ENCODE peak calls at places on chromosomes 12 and 14, in nine cellular contexts. W, T, Z, L, F, V, X, N and S are unnamed samples.

GRCh38 chr12:111035578-111036301 is 115.4 kb upstream of the MYL2 start:
- DNase-seq in V (peak), T (peak), L (no peak), W (peak), N (no peak), F (no peak), X (no peak), Z (no peak), S (peak)

GRCh38 chr14:106268013-106268727 is 741.8 kb downstream of the TMEM121 start:
- DNase-seq in T (no peak), W (no peak), X (no peak), N (no peak), Z (no peak), F (no peak), V (no peak), L (no peak), S (no peak)

GRCh38 chr14:51726166-51726899 is 74.6 kb downstream of the FRMD6 start:
- DNase-seq in N (no peak), X (peak), L (peak), Z (no peak), W (no peak), T (no peak), F (no peak), V (no peak), S (no peak)

GRCh38 chr14:22838631-22839041 is 2.3 kb downstream of the MMP14 start:
- DNase-seq in Z (no peak), T (no peak), W (no peak), V (no peak), L (peak), X (peak), F (no peak), N (no peak), S (no peak)

GRCh38 chr14:64891839-64892375 is 12.2 kb upstream of the SPTB start:
- DNase-seq in L (peak), F (no peak), X (peak), V (peak), W (no peak), N (no peak), T (peak), Z (no peak), S (no peak)

GRCh38 chr12:119746169-119746568 is 78.2 kb downstream of the PRKAB1 start:
- DNase-seq in Z (no peak), X (no peak), V (no peak), W (no peak), N (no peak), T (no peak), L (no peak), F (no peak), S (no peak)

GRCh38 chr12:115868624-115869023 is 408.9 kb downstream of the MED13L start:
- DNase-seq in V (no peak), L (no peak), N (no peak), F (no peak), Z (no peak), W (no peak), X (no peak), T (no peak), S (no peak)

GRCh38 chr12:22588817-22589216 is 36.2 kb upstream of the ETNK1 start:
- DNase-seq in X (no peak), N (no peak), Z (no peak), L (no peak), V (no peak), T (no peak), W (no peak), F (no peak), S (no peak)

GRCh38 chr12:47312794-47313426 is 233.2 kb upstream of the AMIGO2 start:
- DNase-seq in T (no peak), N (no peak), X (no peak), V (no peak), L (no peak), Z (no peak), F (no peak), W (no peak), S (no peak)

GRCh38 chr12:119679490-119679889 is 11.6 kb downstream of the PRKAB1 start:
- DNase-seq in V (no peak), X (no peak), L (no peak), F (no peak), T (no peak), Z (no peak), N (no peak), W (no peak), S (no peak)

GRCh38 chr12:115470526-115470925 is 786.6 kb upstream of the TBX3 start:
- DNase-seq in T (no peak), L (no peak), X (no peak), N (no peak), Z (no peak), V (no peak), W (no peak), F (no peak), S (no peak)

GRCh38 chr12:25495336-25496097 is 57.6 kb downstream of the LMNTD1 start:
- DNase-seq in N (no peak), W (no peak), T (no peak), Z (no peak), X (peak), F (no peak), V (no peak), L (peak), S (no peak)

GRCh38 chr12:112929715-112930114 is 8.6 kb upstream of the OAS3 start:
- DNase-seq in V (no peak), Z (no peak), F (no peak), W (no peak), X (no peak), L (no peak), N (no peak), T (no peak), S (no peak)

GRCh38 chr14:36942522-36943245 is 229.7 kb downstream of the SLC25A21 start:
- DNase-seq in Z (no peak), V (no peak), T (no peak), F (no peak), W (no peak), N (no peak), L (peak), X (peak), S (no peak)

GRCh38 chr12:96211989-96212388 is 17.8 kb downstream of the ELK3 start:
- DNase-seq in Z (no peak), N (no peak), F (no peak), L (no peak), W (no peak), V (no peak), T (no peak), X (no peak), S (no peak)

GRCh38 chr14:62654641-62655040 is 390.6 kb downstream of the KCNH5 start:
- DNase-seq in W (no peak), F (no peak), X (peak), T (no peak), N (no peak), V (no peak), Z (no peak), L (peak), S (no peak)

GRCh38 chr12:71865166-71865713 is 25.7 kb downstream of the TBC1D15 start:
- DNase-seq in W (no peak), L (peak), V (no peak), F (peak), Z (no peak), X (peak), N (no peak), T (no peak), S (no peak)

GRCh38 chr12:21962236-21962635 is 21.0 kb upstream of the ABCC9 start:
- DNase-seq in X (no peak), Z (no peak), W (no peak), N (no peak), F (no peak), V (no peak), L (peak), T (no peak), S (no peak)

GRCh38 chr14:50025776-50026175 is 90.6 kb downstream of the VCPKMT start:
- DNase-seq in F (no peak), N (no peak), X (peak), V (no peak), L (no peak), T (no peak), W (no peak), Z (no peak), S (no peak)

GRCh38 chr12:64123448-64123847 is 98.6 kb downstream of the KICS2 start:
- DNase-seq in L (no peak), W (no peak), F (no peak), Z (no peak), V (no peak), X (no peak), N (no peak), T (no peak), S (no peak)

GRCh38 chr12:102095677-102096263 is 24.1 kb downstream of the NUP37 start:
- DNase-seq in Z (no peak), X (peak), T (peak), V (peak), N (no peak), W (no peak), F (no peak), L (peak), S (no peak)

GRCh38 chr12:104414581-104415305 is 42.0 kb upstream of the CHST11 start:
- DNase-seq in N (no peak), F (no peak), X (peak), L (peak), T (peak), V (no peak), W (peak), Z (no peak), S (no peak)

GRCh38 chr12:57632898-57633825 is at the start of gene B4GALNT1:
- DNase-seq in L (no peak), W (peak), X (peak), F (peak), V (peak), N (peak), T (peak), Z (no peak), S (peak)

GRCh38 chr12:55974308-55974724 is 438 bp downstream of the RAB5B start:
- DNase-seq in Z (no peak), L (peak), N (peak), F (no peak), V (peak), T (peak), W (peak), X (peak), S (no peak)

GRCh38 chr12:55972045-55972843 is 1.6 kb upstream of the RAB5B start:
- DNase-seq in W (no peak), Z (no peak), X (peak), V (no peak), N (no peak), F (no peak), L (peak), T (peak), S (no peak)

GRCh38 chr12:55970775-55971174 is 3.1 kb upstream of the RAB5B start:
- DNase-seq in Z (no peak), T (no peak), L (no peak), X (no peak), W (no peak), N (no peak), V (no peak), F (no peak), S (no peak)

GRCh38 chr12:55972906-55973597 is 826 bp upstream of the RAB5B start:
- DNase-seq in X (no peak), V (no peak), T (no peak), F (no peak), W (no peak), N (no peak), Z (no peak), L (peak), S (no peak)

GRCh38 chr12:55973598-55974307 is at the start of gene RAB5B:
- DNase-seq in W (peak), Z (peak), N (peak), L (peak), T (peak), V (peak), F (peak), X (peak), S (peak)
- TF ChIP-seq CTCF in W (no peak), Z (peak), N (peak), L (no peak), T (no peak), V (no peak), F (peak), X (no peak), S (no peak)

DNA sequence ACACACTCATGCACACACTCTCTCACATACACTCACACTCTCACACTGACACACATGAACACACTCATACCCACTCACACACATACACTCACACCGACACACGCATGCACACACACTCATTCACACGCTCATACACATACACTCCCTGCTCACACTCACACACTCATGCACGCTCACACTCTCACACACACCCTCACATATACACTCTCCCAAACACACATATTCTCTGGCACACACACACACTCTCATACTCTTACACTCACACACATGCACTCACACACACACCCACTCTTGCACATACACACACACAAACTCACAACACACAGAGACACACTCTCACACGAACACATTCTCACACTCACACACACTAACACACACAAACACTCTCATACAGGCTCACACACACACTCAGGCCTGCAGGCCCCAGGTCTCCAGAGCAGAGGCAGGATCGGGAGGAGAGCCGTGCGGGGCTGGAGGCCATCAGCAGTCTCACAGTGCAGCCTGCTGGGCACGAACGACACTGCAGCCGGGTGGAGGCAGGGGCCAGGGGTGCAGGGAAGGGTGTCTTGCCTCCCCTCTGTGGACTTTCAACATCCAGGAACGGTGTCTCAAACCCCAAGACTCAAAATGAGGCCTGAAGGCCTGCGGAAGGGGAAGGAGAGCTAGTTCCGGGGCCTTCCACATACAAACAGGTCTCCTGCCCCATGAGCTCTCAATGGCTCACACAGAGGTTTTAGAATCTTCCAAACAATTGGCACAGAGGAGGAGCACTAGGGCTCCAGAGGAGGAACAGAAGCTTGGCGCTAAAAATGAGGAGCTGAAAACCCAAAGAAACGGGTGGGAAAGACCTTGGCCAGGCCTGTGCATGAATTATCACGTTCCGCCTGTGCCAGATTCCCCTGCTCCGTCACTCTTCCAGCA is 148.6 kb downstream of the ANO2 start:
- DNase-seq in Z (no peak), T (peak), X (no peak), F (no peak), L (no peak), N (peak), W (peak), V (peak), S (peak)
- TF ChIP-seq CTCF in Z (peak), T (peak), X (peak), F (peak), L (peak), N (peak), W (peak), V (peak), S (peak)

DNA sequence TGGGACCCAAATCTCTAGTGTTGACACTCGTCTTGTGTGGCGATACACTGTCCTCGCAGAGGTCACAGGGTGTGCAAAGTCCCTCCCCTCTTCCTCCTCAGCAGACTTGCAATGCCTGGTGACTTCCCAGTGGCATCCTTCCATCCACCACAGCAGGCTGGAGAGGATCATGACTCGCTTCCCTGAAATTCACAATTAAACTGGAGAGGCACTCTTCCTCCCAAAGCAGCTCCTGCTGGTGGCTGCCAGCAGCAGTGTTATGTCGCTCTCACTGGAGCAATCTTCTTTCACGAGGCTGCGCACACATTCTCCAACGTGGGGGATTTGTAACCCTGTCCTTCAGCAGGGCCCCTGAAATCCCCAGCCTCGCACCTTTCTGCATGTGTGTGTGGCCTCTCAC is 145.2 kb upstream of the TMCC3 start:
- DNase-seq in F (no peak), N (no peak), Z (no peak), X (peak), T (peak), W (no peak), V (no peak), L (peak), S (no peak)
- TF ChIP-seq CTCF in F (no peak), N (no peak), Z (no peak), X (peak), T (no peak), W (no peak), V (no peak), L (peak), S (no peak)

DNA sequence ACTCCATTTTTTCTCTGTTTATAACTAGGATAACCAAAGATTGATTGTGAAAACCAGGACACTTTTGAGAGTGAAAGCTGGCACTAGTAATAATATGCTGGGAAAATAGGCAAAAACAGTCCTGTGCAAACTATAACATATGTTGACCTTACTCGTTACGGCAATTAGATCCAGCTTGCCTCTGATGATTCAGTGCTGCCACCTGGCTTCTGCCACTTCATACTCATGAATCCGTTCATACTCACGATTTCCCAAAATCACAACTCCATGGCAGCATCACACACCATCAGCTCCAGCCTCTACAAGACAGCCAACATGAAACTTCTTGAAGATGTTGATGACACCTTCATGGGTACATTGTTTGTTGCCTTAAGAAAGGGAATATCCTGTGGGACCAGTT is 49.1 kb upstream of the CAND1 start:
- DNase-seq in N (no peak), F (no peak), L (no peak), W (peak), X (no peak), Z (no peak), T (peak), V (no peak), S (no peak)
- TF ChIP-seq CTCF in N (no peak), F (no peak), L (no peak), W (peak), X (peak), Z (no peak), T (peak), V (peak), S (no peak)